ENCODE peak calls at places on chromosomes 6 and 20, in eight cellular contexts. One of them, this sample, is unnamed.

GRCh38 chr6:120682145-120682544 is 652.1 kb downstream of the TBC1D32 start:
- DNase-seq in ELR: no peak
- DNase-seq in AG08395: no peak
- DNase-seq in left ventricle myocardium inferior: no peak
- DNase-seq in PC-3: no peak
- DNase-seq in D721Med: no peak
- DNase-seq in endothelial cell: no peak
- DNase-seq in KG1: no peak
- DNase-seq in this sample: no peak

GRCh38 chr6:128739112-128739511 is 143.8 kb upstream of the LAMA2 start:
- DNase-seq in left ventricle myocardium inferior: no peak
- DNase-seq in AG08395: no peak
- DNase-seq in ELR: no peak
- DNase-seq in endothelial cell: no peak
- DNase-seq in D721Med: no peak
- DNase-seq in PC-3: peak; percentile 65
- DNase-seq in KG1: no peak
- DNase-seq in this sample: no peak

GRCh38 chr20:24692429-24693190 is 223.2 kb downstream of the SYNDIG1 start:
- DNase-seq in D721Med: no peak
- DNase-seq in AG08395: no peak
- DNase-seq in PC-3: no peak
- DNase-seq in endothelial cell: no peak
- DNase-seq in left ventricle myocardium inferior: no peak
- DNase-seq in KG1: no peak
- DNase-seq in ELR: no peak
- DNase-seq in this sample: no peak

GRCh38 chr20:63118303-63118670 is 97.6 kb downstream of the YTHDF1 start:
- DNase-seq in PC-3: no peak
- DNase-seq in left ventricle myocardium inferior: no peak
- DNase-seq in KG1: no peak
- DNase-seq in ELR: no peak
- DNase-seq in AG08395: no peak
- DNase-seq in D721Med: no peak
- DNase-seq in endothelial cell: no peak
- DNase-seq in this sample: no peak

GRCh38 chr6:34512738-34513115 is 43.4 kb downstream of the SPDEF start:
- DNase-seq in AG08395: no peak
- DNase-seq in PC-3: no peak
- DNase-seq in KG1: no peak
- DNase-seq in ELR: no peak
- DNase-seq in D721Med: no peak
- DNase-seq in left ventricle myocardium inferior: no peak
- DNase-seq in endothelial cell: no peak
- DNase-seq in this sample: no peak

GRCh38 chr6:159594750-159595117 is 98.3 kb downstream of the SOD2 start:
- DNase-seq in endothelial cell: no peak
- DNase-seq in PC-3: peak; percentile 74
- DNase-seq in ELR: peak; percentile 88
- DNase-seq in KG1: no peak
- DNase-seq in left ventricle myocardium inferior: no peak
- DNase-seq in D721Med: no peak
- DNase-seq in AG08395: peak; percentile 77
- DNase-seq in this sample: peak; percentile 47

GRCh38 chr6:6699741-6700367 is 111.3 kb downstream of the LY86 start:
- DNase-seq in ELR: peak; percentile 71
- DNase-seq in left ventricle myocardium inferior: peak; percentile 63
- DNase-seq in PC-3: peak; percentile 86
- DNase-seq in KG1: no peak
- DNase-seq in D721Med: no peak
- DNase-seq in endothelial cell: no peak
- DNase-seq in AG08395: peak; percentile 95
- DNase-seq in this sample: peak; percentile 95

GRCh38 chr6:105992315-105992961 is 93.7 kb upstream of the PRDM1 start:
- DNase-seq in D721Med: peak; percentile 49
- DNase-seq in KG1: no peak
- DNase-seq in ELR: peak; percentile 85
- DNase-seq in endothelial cell: peak; percentile 82
- DNase-seq in PC-3: peak; percentile 72
- DNase-seq in AG08395: peak; percentile 93
- DNase-seq in left ventricle myocardium inferior: peak; percentile 82
- DNase-seq in this sample: no peak

GRCh38 chr6:144768676-144769599 is 483.8 kb downstream of the UTRN start:
- DNase-seq in left ventricle myocardium inferior: no peak
- DNase-seq in ELR: no peak
- DNase-seq in endothelial cell: no peak
- DNase-seq in AG08395: peak; percentile 14
- DNase-seq in D721Med: no peak
- DNase-seq in KG1: no peak
- DNase-seq in PC-3: no peak
- DNase-seq in this sample: peak; percentile 8

GRCh38 chr6:56961151-56961550 is 6.2 kb downstream of the BEND6 start:
- DNase-seq in endothelial cell: no peak
- DNase-seq in KG1: no peak
- DNase-seq in AG08395: no peak
- DNase-seq in ELR: no peak
- DNase-seq in left ventricle myocardium inferior: no peak
- DNase-seq in D721Med: no peak
- DNase-seq in PC-3: peak; percentile 48
- DNase-seq in this sample: no peak